ENCODE peak calls at places on chromosomes 4 and X, in seven cellular contexts. H, I, A, S, L, U and N are unnamed samples.
A peak's percentile ranks its signal among the peaks of the same experiment; 100 is the strongest.

GRCh38 chr4:11271263-11271662 is 157.4 kb downstream of the HS3ST1 start:
- DNase-seq in U (no peak), H (no peak), L (no peak), I (no peak), S (no peak), A (no peak), N (no peak)

GRCh38 chr4:78057600-78058560 is 757 bp downstream of the FRAS1 start:
- DNase-seq in A (peak; percentile 54), U (peak; percentile 61), H (no peak), L (no peak), I (peak; percentile 18), S (peak; percentile 66), N (no peak)

GRCh38 chr4:176413171-176413570 is 93.4 kb downstream of the SPCS3 start:
- DNase-seq in L (peak; percentile 88), H (no peak), A (no peak), S (no peak), I (no peak), U (no peak), N (no peak)

GRCh38 chrX:101260435-101260834 is 30.7 kb downstream of the TAF7L start:
- DNase-seq in L (no peak), I (no peak), H (peak; percentile 42), U (no peak), S (no peak), A (peak; percentile 9), N (no peak)

GRCh38 chr4:133802741-133803140 is 398.8 kb downstream of the PABPC4L start:
- DNase-seq in I (no peak), A (no peak), H (no peak), S (no peak), U (no peak), L (no peak), N (no peak)

GRCh38 chr4:5922556-5922955 is 29.7 kb upstream of the CRMP1 start:
- DNase-seq in H (no peak), I (no peak), A (no peak), U (no peak), L (no peak), S (no peak), N (no peak)

GRCh38 chr4:89704651-89705395 is 132.1 kb downstream of the SNCA start:
- DNase-seq in H (no peak), I (no peak), A (no peak), L (no peak), U (no peak), S (no peak), N (no peak)

GRCh38 chrX:120774611-120775010 is 101.1 kb downstream of the CT47B1 start:
- DNase-seq in H (no peak), I (no peak), S (no peak), U (no peak), L (no peak), A (no peak), N (no peak)

GRCh38 chrX:133645251-133645650 is 230.0 kb upstream of the GPC4 start:
- DNase-seq in H (no peak), U (no peak), A (no peak), I (no peak), S (no peak), L (no peak), N (no peak)

GRCh38 chrX:87299563-87300160 is 217.9 kb upstream of the KLHL4 start:
- DNase-seq in L (no peak), A (peak; percentile 0), U (no peak), H (peak; percentile 21), I (no peak), S (no peak), N (no peak)

GRCh38 chrX:110182362-110182761 is 135.5 kb downstream of the AMMECR1 start:
- DNase-seq in A (no peak), U (no peak), H (no peak), I (no peak), S (no peak), L (no peak), N (no peak)

GRCh38 chr4:112167790-112168189 is 22.5 kb downstream of the FAM241A start:
- DNase-seq in I (no peak), U (no peak), H (no peak), L (no peak), S (no peak), A (no peak), N (no peak)

GRCh38 chrX:39574178-39574577 is 523.6 kb downstream of the BCOR start:
- DNase-seq in L (no peak), I (no peak), H (no peak), U (no peak), A (no peak), S (no peak), N (no peak)

GRCh38 chrX:127306262-127306661 is 486.7 kb downstream of the PRR32 start:
- DNase-seq in H (no peak), L (no peak), U (no peak), S (no peak), A (no peak), I (no peak), N (no peak)

GRCh38 chr4:155413451-155413850 is 36.7 kb upstream of the MAP9 start:
- DNase-seq in I (no peak), H (no peak), S (no peak), A (no peak), U (no peak), L (no peak), N (no peak)

GRCh38 chrX:116170444-116170843 is at the start of gene AGTR2:
- DNase-seq in L (no peak), A (no peak), U (no peak), H (no peak), S (no peak), I (no peak), N (no peak)

GRCh38 chrX:70313503-70313902 is 23.6 kb downstream of the KIF4A start:
- DNase-seq in A (no peak), L (no peak), H (no peak), U (no peak), I (no peak), S (no peak), N (no peak)

GRCh38 chr4:115720611-115721010 is 607.2 kb upstream of the NDST4 start:
- DNase-seq in U (no peak), S (no peak), I (no peak), A (no peak), H (no peak), L (no peak), N (no peak)

GRCh38 chr4:101885574-101885973 is 95.0 kb downstream of the BANK1 start:
- DNase-seq in A (peak; percentile 87), I (no peak), U (no peak), H (no peak), S (no peak), L (no peak), N (no peak)

GRCh38 chrX:9482408-9482807 is 17.6 kb downstream of the TBL1X start:
- DNase-seq in I (no peak), S (no peak), A (no peak), U (no peak), H (no peak), L (no peak), N (no peak)

GRCh38 chrX:123899701-123900100 is 39.8 kb downstream of the XIAP start:
- DNase-seq in S (no peak), I (no peak), A (no peak), U (no peak), H (no peak), L (no peak), N (no peak)

GRCh38 chr4:85967872-85968271 is 392.0 kb downstream of the MAPK10 start:
- DNase-seq in S (no peak), H (no peak), L (no peak), A (no peak), I (no peak), U (no peak), N (no peak)

GRCh38 chr4:2292679-2293108 is 30.8 kb upstream of the MXD4 start:
- DNase-seq in A (no peak), U (no peak), S (peak; percentile 88), I (no peak), H (no peak), L (no peak), N (no peak)

GRCh38 chr4:175271010-175271630 is 353.0 kb downstream of the ADAM29 start:
- DNase-seq in I (no peak), S (no peak), A (no peak), H (no peak), L (no peak), U (no peak), N (no peak)

DNA sequence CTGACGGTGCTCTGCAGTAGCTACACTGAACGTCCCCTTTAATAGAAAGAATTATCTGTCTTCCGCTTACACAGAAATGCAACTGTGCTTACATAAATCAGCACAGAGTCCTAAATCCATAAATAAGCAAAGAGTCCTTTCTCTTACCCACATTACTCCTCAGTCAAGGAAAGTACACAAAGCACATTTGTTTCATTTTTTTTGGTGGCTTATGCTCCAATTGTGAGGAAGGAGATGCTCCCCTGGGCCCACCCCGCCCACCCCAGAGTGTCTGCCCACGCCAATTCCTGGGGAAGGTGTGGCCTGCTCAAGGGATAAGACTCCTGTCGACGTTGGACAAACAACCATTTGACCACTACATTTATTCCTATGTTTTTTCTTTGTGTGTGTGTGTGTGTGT is 53.8 kb downstream of the CPLX1 start:
- DNase-seq in I (no peak), U (no peak), L (no peak), A (no peak), S (no peak), H (no peak), N (no peak)
- TF ChIP-seq TAF1 in I (no peak), U (no peak), L (no peak), A (no peak), S (no peak), H (no peak), N (no peak)

DNA sequence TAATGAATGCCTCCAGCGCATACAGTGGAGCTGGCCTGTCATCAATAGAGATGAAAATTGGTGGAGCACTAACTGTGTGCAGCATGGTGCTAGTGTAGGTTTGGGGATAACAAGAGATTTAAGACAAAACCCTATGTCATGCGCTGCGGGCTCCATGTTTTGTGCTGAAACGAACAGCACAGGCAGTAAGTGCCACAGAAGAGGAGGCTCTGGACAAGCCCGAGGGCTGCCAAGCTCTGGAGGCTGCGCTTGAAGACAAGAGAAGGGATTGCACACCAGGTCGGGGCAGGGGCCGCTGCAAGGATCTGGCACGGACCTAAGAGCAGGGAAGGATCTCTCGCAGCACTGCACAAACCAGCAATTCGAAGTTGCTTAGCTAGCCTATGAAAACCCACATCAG is 35.5 kb downstream of the TENM3 start:
- DNase-seq in L (no peak), I (no peak), H (no peak), A (no peak), U (no peak), S (no peak), N (no peak)
- TF ChIP-seq TAF1 in L (no peak), I (no peak), H (no peak), A (no peak), U (no peak), S (no peak), N (no peak)

GRCh38 chr4:141713185-141713584 is 76.8 kb downstream of the IL15 start:
- DNase-seq in L (no peak), A (no peak), H (no peak), U (no peak), S (no peak), I (no peak), N (no peak)
- TF ChIP-seq TAF1 in L (no peak), A (no peak), H (no peak), U (no peak), S (no peak), I (no peak), N (no peak)

DNA sequence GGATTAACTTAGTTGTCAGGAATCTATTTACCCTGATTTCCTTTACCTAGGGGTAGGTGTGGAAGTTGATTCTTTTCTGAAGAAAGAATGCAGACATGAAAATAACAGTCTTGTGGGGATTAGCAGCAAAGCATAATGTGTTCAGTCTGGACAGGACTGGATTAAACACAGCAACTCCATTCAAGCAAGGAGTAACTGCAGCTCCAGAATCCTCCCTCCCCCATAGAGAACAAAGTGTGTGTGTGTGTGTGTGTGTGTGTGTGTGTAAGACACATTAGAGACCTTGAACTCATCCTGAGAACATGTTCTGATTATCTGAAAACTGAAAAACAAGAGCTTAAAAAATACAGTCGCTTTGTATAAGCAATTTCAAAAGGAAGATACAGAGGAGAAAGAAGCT is 9.3 kb downstream of the C4orf54 start:
- DNase-seq in A (no peak), L (no peak), U (no peak), H (no peak), I (no peak), S (no peak), N (no peak)
- TF ChIP-seq TAF1 in A (no peak), L (no peak), U (no peak), H (no peak), I (no peak), S (no peak), N (no peak)